ENCODE peak calls at places on chromosomes 7 and 10, in ten cellular contexts. R is uterus, T is lower lobe of right lung, C is bronchial epithelial cell, I is psoas muscle, G is AG10803, U is lung, H is heart right ventricle, B is spleen, D is choroid plexus epithelial cell. Z is an unnamed sample.

GRCh38 chr10:29039091-29039490 is 249.8 kb upstream of the LYZL1 start:
- DNase-seq in G (peak), C (no peak), U (no peak), H (no peak), I (no peak), T (no peak), D (no peak), R (no peak), B (no peak), Z (no peak)

GRCh38 chr10:24196426-24197039 is 12.4 kb upstream of the KIAA1217 start:
- DNase-seq in G (peak), C (peak), H (peak), D (peak), T (peak), B (no peak), R (peak), U (peak), I (peak), Z (no peak)

GRCh38 chr7:11830582-11831382 is 1.2 kb downstream of the THSD7A start:
- DNase-seq in C (peak), I (no peak), T (no peak), B (no peak), U (no peak), D (peak), G (peak), H (no peak), R (no peak), Z (no peak)

GRCh38 chr7:78770422-78771410 is 682.8 kb downstream of the MAGI2 start:
- DNase-seq in T (no peak), B (no peak), C (peak), I (no peak), H (no peak), D (peak), G (peak), R (no peak), U (no peak), Z (peak)

GRCh38 chr10:8967004-8967530 is 912.6 kb downstream of the GATA3 start:
- DNase-seq in U (no peak), I (no peak), R (no peak), B (no peak), G (no peak), H (no peak), C (peak), T (no peak), D (no peak), Z (no peak)

GRCh38 chr10:33616921-33617320 is 282.5 kb upstream of the NRP1 start:
- DNase-seq in H (no peak), D (peak), G (peak), T (no peak), U (no peak), R (no peak), I (no peak), C (no peak), B (no peak), Z (no peak)

GRCh38 chr7:105787793-105788192 is 88.6 kb downstream of the ATXN7L1 start:
- DNase-seq in B (no peak), T (no peak), H (no peak), C (no peak), G (no peak), I (no peak), R (no peak), D (no peak), U (no peak), Z (no peak)

GRCh38 chr7:68542831-68543230 is 1055.4 kb upstream of the AUTS2 start:
- DNase-seq in I (no peak), U (no peak), G (no peak), B (no peak), R (no peak), D (no peak), C (no peak), H (no peak), T (no peak), Z (no peak)

GRCh38 chr10:120480065-120480600 is 23.1 kb downstream of the PLPP4 start:
- DNase-seq in G (peak), D (peak), H (no peak), T (no peak), U (no peak), I (no peak), R (no peak), B (no peak), C (peak), Z (no peak)

GRCh38 chr7:75920431-75921161 is 5.6 kb downstream of the POR start:
- DNase-seq in B (no peak), H (no peak), U (no peak), R (no peak), T (no peak), D (peak), G (no peak), C (no peak), I (peak), Z (no peak)

GRCh38 chr7:149887311-149887710 is 13.5 kb downstream of the ATP6V0E2 start:
- DNase-seq in U (no peak), D (no peak), G (no peak), R (no peak), C (no peak), H (no peak), I (no peak), B (no peak), T (no peak), Z (no peak)

GRCh38 chr7:77797734-77798393 is 370 bp downstream of the TMEM60 start:
- DNase-seq in I (no peak), H (no peak), D (no peak), G (peak), T (no peak), U (no peak), R (no peak), C (no peak), B (no peak), Z (no peak)

GRCh38 chr10:110818311-110819257 is 53.1 kb upstream of the PDCD4 start:
- DNase-seq in B (no peak), I (no peak), C (peak), U (peak), R (no peak), H (no peak), T (peak), D (no peak), G (no peak), Z (no peak)

GRCh38 chr10:133007360-133007858 is 65.0 kb upstream of the CFAP46 start:
- DNase-seq in G (no peak), R (no peak), U (no peak), H (peak), D (no peak), I (no peak), C (no peak), B (no peak), T (no peak), Z (no peak)

DNA sequence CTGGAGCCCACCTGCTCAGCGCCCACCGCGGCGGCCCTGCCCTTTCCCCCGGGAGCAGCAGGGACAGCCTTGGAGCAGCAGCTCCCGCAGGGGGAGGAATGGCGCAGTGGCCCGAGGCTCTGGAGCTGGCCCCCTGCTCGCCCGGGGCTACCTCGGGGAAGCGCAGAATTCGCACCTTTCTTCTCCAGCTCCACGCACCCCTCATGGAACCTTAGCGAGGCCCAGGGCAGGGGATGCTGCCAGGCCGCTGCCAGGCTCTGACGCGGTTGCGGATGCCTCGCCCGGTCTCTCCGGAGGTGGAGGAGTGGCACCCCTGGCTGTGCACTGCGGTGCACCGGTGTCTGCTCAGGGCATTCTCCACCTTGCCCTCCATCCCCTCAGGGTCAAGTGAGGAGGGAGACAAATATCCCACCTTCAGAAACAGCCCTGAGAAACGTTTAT is 84.9 kb upstream of the MKI67 start:
- DNase-seq in D (no peak), C (no peak), G (no peak), T (no peak), B (peak), U (no peak), R (no peak), H (no peak), I (no peak), Z (no peak)
- H3K4me3 ChIP-seq in D (no peak), C (no peak), G (no peak), T (peak), B (peak), U (no peak), R (no peak), H (peak), I (peak), Z (no peak)

DNA sequence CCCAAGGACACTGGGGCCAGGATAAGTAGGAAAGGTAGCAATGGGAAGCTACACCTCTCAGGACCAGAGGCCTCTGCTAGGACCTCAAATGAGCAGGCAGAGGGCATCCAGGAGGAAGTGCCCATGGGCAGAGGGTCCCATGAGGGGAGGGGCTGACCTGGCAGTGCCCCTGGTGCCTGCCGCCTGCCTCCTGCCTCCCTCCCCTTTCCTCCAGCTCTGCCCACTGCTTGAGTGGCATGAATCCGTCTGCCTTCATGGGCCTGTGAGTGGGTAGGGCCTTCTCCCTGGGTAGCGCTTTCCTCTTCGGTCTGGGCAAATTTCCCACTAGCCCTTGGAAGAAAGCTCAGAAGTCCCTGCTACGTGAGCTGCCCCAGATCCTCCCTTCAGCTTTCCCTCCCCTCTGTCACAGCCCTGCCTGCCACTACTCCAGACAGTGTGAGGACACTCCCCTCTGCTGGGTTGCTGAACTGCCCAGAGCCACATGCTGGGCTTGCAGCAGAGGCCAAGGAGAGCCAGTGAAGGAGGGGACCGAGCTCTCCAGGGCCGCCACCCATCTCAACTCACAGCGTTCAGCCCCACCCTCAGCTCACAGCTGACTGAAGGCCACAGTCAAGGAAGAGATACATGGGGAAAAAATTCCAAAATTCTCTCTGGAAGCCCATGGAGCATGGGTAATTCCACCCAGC is 141.4 kb downstream of the ARHGAP22 start:
- DNase-seq in B (peak), C (no peak), U (no peak), G (peak), I (no peak), D (peak), R (no peak), T (no peak), H (no peak), Z (no peak)
- TF ChIP-seq CTCF in B (no peak), C (no peak), U (no peak), G (no peak), I (no peak), D (no peak), R (no peak), T (no peak), H (no peak), Z (no peak)

GRCh38 chr7:127252736-127253288 is at the start of gene GRM8:
- DNase-seq in U (no peak), B (peak), H (peak), C (no peak), T (peak), I (peak), G (peak), D (peak), R (peak), Z (no peak)

GRCh38 chr7:127253289-127254162 is 785 bp upstream of the GRM8 start:
- DNase-seq in T (peak), D (peak), B (peak), I (peak), R (peak), H (peak), U (peak), G (peak), C (peak), Z (no peak)

GRCh38 chr7:127251048-127251451 is 1.7 kb downstream of the GRM8 start:
- DNase-seq in R (no peak), H (no peak), U (no peak), I (peak), C (no peak), B (no peak), D (no peak), T (no peak), G (no peak), Z (no peak)

GRCh38 chr7:127251458-127252379 is 1.0 kb downstream of the GRM8 start:
- DNase-seq in T (no peak), D (no peak), C (peak), U (no peak), G (no peak), H (no peak), I (peak), R (no peak), B (peak), Z (no peak)

DNA sequence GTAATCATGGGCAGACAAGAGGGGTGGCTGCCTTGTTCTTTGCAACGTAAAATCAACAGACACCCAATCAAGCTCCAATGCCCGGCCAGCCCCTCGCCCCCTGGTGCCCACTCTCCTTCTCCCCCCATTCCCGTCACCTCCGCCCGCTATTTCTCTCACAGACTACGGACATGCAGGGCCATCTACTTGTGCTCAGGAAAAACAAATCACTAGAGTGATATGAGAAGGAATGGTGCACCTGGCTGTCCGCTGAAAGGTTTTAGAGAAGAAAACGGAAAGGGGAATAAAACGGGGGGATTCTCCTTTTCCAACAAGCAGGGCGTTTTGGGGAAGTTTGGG is 392 bp downstream of the GRM8 start:
- DNase-seq in C (no peak), H (no peak), R (no peak), I (no peak), U (no peak), T (no peak), B (no peak), D (no peak), G (no peak), Z (no peak)
- H3K4me3 ChIP-seq in C (peak), H (peak), R (peak), I (peak), U (peak), T (peak), B (peak), D (peak), G (peak), Z (peak)

DNA sequence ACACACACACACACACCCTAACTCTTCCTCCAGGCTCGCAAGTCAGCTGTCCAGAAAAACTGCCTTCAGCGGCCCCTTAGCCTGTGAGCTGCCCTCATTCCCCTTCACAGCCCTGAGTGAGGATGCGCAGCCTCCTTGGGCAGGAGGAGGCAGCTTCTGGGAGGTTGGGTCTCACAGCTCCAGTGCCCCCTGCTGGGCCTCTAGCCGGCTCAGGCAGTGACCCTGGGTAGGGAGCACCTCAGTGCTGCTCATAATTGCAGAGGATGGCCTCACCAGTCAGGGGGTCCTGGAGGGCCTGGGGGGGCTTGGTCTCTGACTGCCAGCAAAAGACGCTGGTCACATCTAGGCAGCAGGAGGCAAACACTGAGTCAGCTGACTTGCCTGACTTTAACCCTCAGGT is 43.7 kb downstream of the ZNF273 start:
- DNase-seq in G (no peak), U (no peak), H (no peak), I (no peak), R (no peak), B (no peak), C (no peak), D (no peak), T (no peak), Z (no peak)
- TF ChIP-seq CTCF in G (no peak), U (no peak), H (peak), I (peak), R (no peak), B (no peak), C (peak), D (peak), T (no peak), Z (peak)

GRCh38 chr7:5282464-5283316 is at the start of gene SLC29A4:
- DNase-seq in R (peak), G (peak), I (peak), T (no peak), D (peak), U (no peak), B (no peak), C (no peak), H (peak), Z (no peak)
- H3K4me3 ChIP-seq in R (peak), G (peak), I (peak), T (peak), D (peak), U (no peak), B (peak), C (peak), H (peak), Z (peak)

GRCh38 chr10:97119058-97119832 is 66.5 kb downstream of the SLIT1 start:
- DNase-seq in R (no peak), H (no peak), B (peak), C (no peak), G (no peak), U (no peak), I (no peak), T (no peak), D (no peak), Z (no peak)

GRCh38 chr10:97115846-97116245 is 69.9 kb downstream of the SLIT1 start:
- DNase-seq in T (no peak), H (no peak), I (no peak), R (no peak), U (no peak), C (no peak), G (no peak), B (no peak), D (no peak), Z (no peak)

GRCh38 chr10:97120370-97120769 is 65.4 kb downstream of the SLIT1 start:
- DNase-seq in B (peak), G (no peak), I (no peak), C (no peak), T (no peak), D (no peak), R (no peak), U (no peak), H (no peak), Z (no peak)

GRCh38 chr10:97116534-97117162 is 69.1 kb downstream of the SLIT1 start:
- DNase-seq in C (no peak), T (no peak), G (no peak), H (no peak), D (no peak), R (no peak), I (no peak), B (peak), U (no peak), Z (no peak)

GRCh38 chr10:97117372-97117771 is 68.4 kb downstream of the SLIT1 start:
- DNase-seq in R (no peak), H (no peak), D (peak), B (no peak), G (no peak), C (peak), T (no peak), I (no peak), U (no peak), Z (no peak)
- TF ChIP-seq CTCF in R (no peak), H (peak), D (peak), B (no peak), G (peak), C (peak), T (no peak), I (peak), U (no peak), Z (peak)

DNA sequence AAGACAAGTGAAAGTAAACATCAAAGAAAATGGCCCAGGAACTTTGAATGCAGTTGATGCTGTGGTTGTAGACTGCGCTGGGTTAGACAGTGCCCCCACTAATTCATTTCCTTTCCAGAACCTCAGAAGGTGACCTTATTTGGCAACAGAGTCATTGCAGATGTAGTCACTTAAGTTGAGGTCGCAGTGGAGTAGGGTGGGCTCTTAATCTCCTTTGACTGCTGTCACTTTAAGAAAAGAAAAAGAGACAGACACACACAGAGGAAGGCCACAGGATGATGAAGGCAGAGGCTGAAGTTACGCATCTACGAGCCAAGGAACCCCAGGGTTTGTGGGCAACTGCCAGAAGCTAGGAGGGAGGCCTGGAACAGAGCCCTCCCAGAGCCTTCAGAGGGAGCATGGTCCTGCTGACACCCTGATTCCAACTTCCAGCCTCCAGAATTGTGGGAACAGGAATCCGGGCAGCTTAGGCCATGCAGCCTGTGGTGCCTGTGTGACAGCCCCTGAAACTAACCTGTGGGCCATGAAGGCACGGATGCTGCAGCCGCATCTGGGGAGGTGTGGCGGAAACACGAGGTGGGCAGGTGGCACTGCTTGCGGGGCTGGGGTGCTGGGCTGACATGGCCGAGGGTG is 107.6 kb downstream of the PRKAG2 start:
- DNase-seq in R (no peak), D (no peak), B (peak), I (no peak), G (no peak), H (no peak), C (no peak), T (no peak), U (no peak), Z (no peak)
- H3K4me3 ChIP-seq in R (no peak), D (no peak), B (no peak), I (no peak), G (no peak), H (no peak), C (no peak), T (no peak), U (no peak), Z (no peak)

GRCh38 chr7:130141161-130141857 is 63.9 kb downstream of the TMEM209 start:
- DNase-seq in D (peak), U (peak), I (peak), B (peak), T (peak), R (peak), G (peak), C (peak), H (peak), Z (peak)
- TF ChIP-seq CTCF in D (no peak), U (no peak), I (no peak), B (no peak), T (no peak), R (no peak), G (no peak), C (no peak), H (no peak), Z (no peak)